ENCODE peak calls at places on chromosomes 13 and 19, in seven cellular contexts. V is amygdala; W is Caki2; F is activated T-cell treated with anti-CD3 and anti-CD28 coated beads for 1 hour; N is activated CD4-positive, alpha-beta T cell treated with anti-CD3 and anti-CD28 coated beads, Interleukin-2, amount 10 ng/mL, durations not matched to agents 7 days and 5 days; X is A172; T is putamen. H is an unnamed sample.

GRCh38 chr13:26551255-26551654 is 6.2 kb upstream of the WASF3 start:
- DNase-seq in V (no peak), W (no peak), F (no peak), N (no peak), X (no peak), T (no peak), H (no peak)

GRCh38 chr19:11513946-11514345 is 8.3 kb upstream of the ZNF653 start:
- DNase-seq in V (no peak), W (no peak), F (no peak), N (no peak), X (no peak), T (no peak), H (no peak)

GRCh38 chr19:49489601-49490167 is 2.3 kb downstream of the RPL13A start:
- DNase-seq in V (no peak), W (no peak), F (no peak), N (no peak), X (no peak), T (no peak), H (no peak)

GRCh38 chr19:8081569-8082550 is 29.3 kb downstream of the CCL25 start:
- DNase-seq in V (no peak), W (no peak), F (no peak), N (no peak), X (no peak), T (no peak), H (no peak)

GRCh38 chr19:28961772-28962500 is 251.0 kb downstream of the UQCRFS1 start:
- DNase-seq in V (no peak), W (peak; percentile 14), F (no peak), N (no peak), X (no peak), T (no peak), H (no peak)

GRCh38 chr19:33569822-33570221 is 48.2 kb upstream of the PEPD start:
- DNase-seq in V (no peak), W (no peak), F (no peak), N (no peak), X (no peak), T (no peak), H (no peak)

GRCh38 chr13:41231786-41232185 is 31.6 kb downstream of the MTRF1 start:
- DNase-seq in V (no peak), W (peak; percentile 58), F (no peak), N (no peak), X (peak; percentile 5), T (no peak), H (no peak)

GRCh38 chr19:3190921-3191805 is 5.4 kb downstream of the NCLN start:
- DNase-seq in V (no peak), W (no peak), F (no peak), N (no peak), X (no peak), T (no peak), H (no peak)

GRCh38 chr19:19347401-19347800 is 26.8 kb downstream of the MAU2 start:
- DNase-seq in V (no peak), W (no peak), F (no peak), N (no peak), X (peak; percentile 14), T (no peak), H (no peak)

H was measured in activated effector memory CD4-positive, alpha-beta T cell treated with Interleukin-2 at 50 U/mL for 16 hours.